ENCODE peak calls at places on chromosomes 4 and X, in eight cellular contexts. R is aorta; V is heart left ventricle; F is cardiac muscle cell; S is psoas muscle; A is effector memory CD4-positive, alpha-beta T cell; Y is Caco-2; E is mammary epithelial cell. K is an unnamed sample. For H3K4me1 and H3K36me3, the result is how much of the 10 kb centered on the place peaks cover.

GRCh38 chr4:84573335-84573734 is 9.6 kb upstream of the CDS1 start:
- DNase-seq in R (no peak), Y (no peak), A (no peak), F (no peak), E (no peak), S (no peak), V (no peak), K (no peak)

GRCh38 chr4:155966171-155966570 is 12.5 kb upstream of the CTSO start:
- DNase-seq in R (no peak), E (no peak), V (no peak), A (no peak), S (no peak), Y (no peak), F (no peak), K (no peak)

GRCh38 chr4:126986005-126986404 is 646.8 kb upstream of the INTU start:
- DNase-seq in A (no peak), E (no peak), S (no peak), R (no peak), Y (no peak), V (no peak), F (no peak), K (no peak)

GRCh38 chr4:68797618-68798017 is 18.2 kb upstream of the UGT2B10 start:
- DNase-seq in V (no peak), Y (no peak), S (no peak), E (no peak), R (no peak), F (no peak), A (no peak), K (no peak)

GRCh38 chrX:67780694-67781109 is 236.9 kb downstream of the AR start:
- DNase-seq in S (peak), E (peak), A (no peak), V (peak), Y (no peak), R (peak), F (peak), K (no peak)

GRCh38 chrX:12060489-12061260 is 77.6 kb upstream of the FRMPD4 start:
- DNase-seq in R (no peak), F (peak), S (no peak), E (peak), Y (no peak), V (no peak), A (no peak), K (no peak)

GRCh38 chr4:184757810-184758209 is 23.9 kb upstream of the CENPU start:
- DNase-seq in V (no peak), R (no peak), Y (no peak), S (no peak), A (no peak), E (no peak), F (peak), K (no peak)

GRCh38 chr4:150229538-150229937 is 151.3 kb downstream of the DCLK2 start:
- DNase-seq in Y (no peak), R (no peak), E (peak), V (no peak), A (no peak), S (no peak), F (peak), K (peak)

GRCh38 chr4:185309770-185310169 is 86.0 kb downstream of the LRP2BP start:
- DNase-seq in S (no peak), F (no peak), E (no peak), A (no peak), R (no peak), V (no peak), Y (no peak), K (no peak)

GRCh38 chr4:9979101-9979815 is 42.0 kb downstream of the SLC2A9 start:
- DNase-seq in S (no peak), E (no peak), Y (no peak), R (no peak), V (no peak), F (no peak), A (no peak), K (no peak)

GRCh38 chr4:147513051-147513450 is 32.2 kb downstream of the EDNRA start:
- DNase-seq in E (no peak), A (no peak), V (no peak), R (no peak), S (no peak), F (no peak), Y (no peak), K (no peak)

GRCh38 chr4:10093801-10094552 is 22.6 kb downstream of the WDR1 start:
- DNase-seq in S (peak), A (no peak), Y (no peak), V (peak), E (peak), F (peak), R (peak), K (no peak)

GRCh38 chr4:6233943-6234342 is 33.6 kb upstream of the JAKMIP1 start:
- DNase-seq in F (no peak), E (no peak), V (no peak), R (no peak), A (no peak), S (no peak), Y (no peak), K (no peak)

GRCh38 chrX:16185725-16186136 is 18.4 kb downstream of the MAGEB17 start:
- DNase-seq in E (peak), V (no peak), S (no peak), R (peak), Y (no peak), F (peak), A (no peak), K (no peak)

GRCh38 chrX:40012800-40013682 is 84.7 kb downstream of the BCOR start:
- DNase-seq in Y (peak), S (peak), R (peak), V (peak), F (peak), E (peak), A (no peak), K (peak)

GRCh38 chr4:22850055-22850454 is 157.3 kb downstream of the GBA3 start:
- DNase-seq in A (no peak), R (no peak), Y (no peak), S (no peak), F (no peak), V (no peak), E (no peak), K (no peak)

GRCh38 chr4:111064342-111064993 is 441.6 kb upstream of the PITX2 start:
- DNase-seq in Y (no peak), S (no peak), F (peak), A (no peak), R (no peak), E (peak), V (no peak), K (no peak)

GRCh38 chr4:88275516-88275915 is 8.8 kb downstream of the PPM1K start:
- DNase-seq in R (no peak), Y (no peak), F (no peak), S (no peak), V (no peak), E (no peak), A (no peak), K (no peak)

GRCh38 chr4:183335369-183335940 is 13.2 kb upstream of the CLDN24 start:
- DNase-seq in R (no peak), E (peak), A (no peak), V (no peak), S (no peak), F (peak), Y (no peak), K (no peak)

GRCh38 chr4:105666693-105667092 is 41.8 kb downstream of the INTS12 start:
- DNase-seq in V (no peak), R (no peak), Y (no peak), A (no peak), E (peak), S (no peak), F (peak), K (no peak)

GRCh38 chr4:74189331-74190043 is 31.6 kb downstream of the MTHFD2L start:
- DNase-seq in V (no peak), S (no peak), Y (no peak), R (no peak), F (peak), A (no peak), E (peak), K (peak)

GRCh38 chrX:16958356-16958755 is 11.9 kb downstream of the REPS2 start:
- DNase-seq in F (no peak), V (no peak), S (no peak), Y (no peak), E (no peak), A (no peak), R (no peak), K (no peak)

GRCh38 chr4:40515398-40516293 is 114.0 kb downstream of the RBM47 start:
- DNase-seq in R (no peak), A (no peak), F (peak), E (no peak), S (no peak), V (no peak), Y (peak), K (no peak)

GRCh38 chrX:33336783-33337182 is 125.4 kb upstream of the DMD start:
- DNase-seq in V (peak), S (no peak), F (peak), R (no peak), A (no peak), Y (no peak), E (peak), K (peak)

GRCh38 chr4:89214308-89214707 is 93.3 kb downstream of the GPRIN3 start:
- DNase-seq in V (no peak), S (no peak), E (no peak), F (no peak), R (no peak), A (no peak), Y (no peak), K (no peak)

GRCh38 chrX:107712231-107713204 is 63.1 kb downstream of the TSC22D3 start:
- DNase-seq in F (peak), R (peak), E (peak), S (peak), V (no peak), Y (no peak), A (peak), K (no peak)

DNA sequence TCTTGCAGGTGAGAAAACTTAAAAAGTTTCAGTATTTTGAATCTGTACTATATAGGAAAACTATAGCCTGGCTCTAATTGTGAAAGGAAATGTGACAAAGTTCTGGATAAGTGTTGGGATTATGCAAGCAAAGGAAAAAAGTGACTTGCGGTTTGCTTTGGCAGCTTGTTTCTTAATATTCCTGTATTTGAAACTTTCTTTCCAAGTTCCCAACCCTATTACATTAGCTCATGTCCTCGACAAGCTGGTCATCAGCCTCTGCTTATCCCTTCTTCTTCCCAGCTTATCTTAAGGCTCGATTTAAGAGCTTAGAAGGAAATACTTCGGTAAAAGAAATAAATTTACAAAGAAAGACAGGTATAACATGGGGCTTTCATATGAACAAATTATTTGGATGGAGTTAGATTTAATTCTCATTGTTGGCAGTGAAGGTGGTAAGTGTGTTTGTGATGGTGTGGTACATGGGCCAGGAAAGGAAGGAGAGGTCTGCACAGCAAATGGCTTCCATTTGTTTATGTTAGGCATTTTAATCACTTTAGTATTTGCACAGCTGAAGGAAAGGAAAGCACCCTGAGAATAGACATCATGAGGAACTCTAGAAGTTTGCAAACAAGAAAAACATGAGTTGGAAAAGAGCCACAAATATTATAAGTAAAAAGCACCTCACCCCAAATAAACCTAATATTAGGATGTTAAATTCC is 5.1 kb upstream of the MYOZ2 start:
- DNase-seq in S (no peak), E (no peak), V (no peak), R (no peak), F (peak), Y (no peak), A (no peak), K (no peak)
- H3K4me1 ChIP-seq in S (under half), E (under half), V (under half), R (under half), F (under half), Y (under half), A (under half), K (under half)

DNA sequence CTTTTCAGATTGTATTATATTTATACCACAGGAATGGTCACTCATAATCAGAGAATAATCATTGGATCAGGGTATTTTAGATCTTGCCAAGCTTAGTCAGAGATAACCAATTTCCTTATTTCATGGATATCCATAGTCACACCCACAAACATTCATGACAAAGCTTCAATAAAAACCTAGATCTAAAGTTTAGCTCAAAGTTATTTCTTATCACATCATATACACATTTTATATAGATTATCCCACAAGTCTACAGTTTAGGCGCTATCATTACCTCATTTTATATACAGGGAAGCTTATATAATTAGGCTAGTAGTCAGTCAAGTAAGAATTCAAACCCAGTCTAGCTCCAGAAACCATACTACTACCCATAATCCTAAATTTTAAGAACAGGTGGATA is 82.3 kb downstream of the SLC10A7 start:
- DNase-seq in A (no peak), R (no peak), V (no peak), E (no peak), Y (no peak), S (no peak), F (no peak), K (no peak)
- H3K4me3 ChIP-seq in A (no peak), R (no peak), V (no peak), E (no peak), Y (no peak), S (no peak), F (no peak), K (no peak)

DNA sequence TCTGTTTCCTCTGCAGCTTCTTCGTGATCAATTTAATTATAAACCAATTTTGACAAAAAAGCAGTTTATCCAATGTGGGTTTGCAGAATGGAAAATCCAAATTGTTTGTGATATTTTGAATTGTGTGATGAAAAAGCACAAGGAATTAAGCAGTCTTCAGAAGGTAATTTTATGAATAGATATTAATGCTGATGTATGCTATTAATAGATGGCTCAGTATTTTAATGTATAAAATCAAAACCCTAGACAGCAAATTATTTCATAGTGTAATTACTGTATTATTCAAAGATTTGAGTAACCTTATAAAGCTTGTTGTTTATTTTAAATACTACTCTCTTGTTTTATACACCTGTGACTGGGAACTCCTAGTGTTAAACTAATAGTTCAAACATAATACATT is 20.0 kb downstream of the CEP44 start:
- DNase-seq in V (no peak), A (no peak), S (no peak), Y (no peak), E (no peak), R (no peak), F (no peak), K (no peak)
- H3K36me3 ChIP-seq in V (under half), A (under half), S (under half), Y (under half), E (under half), R (under half), F (under half), K (under half)

GRCh38 chr4:152462047-152462446 is 73.8 kb downstream of the FBXW7 start:
- DNase-seq in Y (no peak), A (no peak), E (no peak), S (no peak), F (peak), V (no peak), R (no peak), K (no peak)
- H3K4me1 ChIP-seq in Y (under half), A (under half), E (under half), S (under half), F (under half), V (under half), R (under half), K (under half)

DNA sequence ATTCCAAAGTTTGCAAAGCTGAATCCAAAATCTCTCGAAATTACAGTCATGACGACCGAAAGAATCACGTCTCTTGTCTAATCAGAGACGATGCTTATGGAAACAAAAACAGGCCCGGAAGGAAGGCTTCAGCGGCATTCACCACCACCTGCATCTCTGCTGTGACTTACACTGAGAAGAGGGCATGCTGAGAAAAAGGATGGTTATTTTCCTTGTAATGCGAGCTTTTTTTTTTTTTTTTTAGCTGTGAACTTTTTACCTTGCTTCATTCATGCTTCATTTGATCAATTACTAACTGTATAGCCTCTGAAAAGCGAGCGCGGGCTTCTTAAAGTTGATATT is 209.2 kb downstream of the SOWAHB start:
- DNase-seq in E (no peak), R (no peak), F (no peak), Y (no peak), V (no peak), A (no peak), S (no peak), K (no peak)
- H3K4me3 ChIP-seq in E (peak), R (peak), F (peak), Y (peak), V (peak), A (no peak), S (peak), K (no peak)